ENCODE peak calls at places on chromosomes 13 and 19, in ten cellular contexts. One of them, this sample, is unnamed.

GRCh38 chr13:38980628-38981078 is 10.0 kb downstream of the STOML3 start:
- DNase-seq in globus pallidus: no peak
- DNase-seq in MM.1S: no peak
- DNase-seq in stimulated activated CD8-positive, alpha-beta memory T cell treated with anti-CD3 and anti-CD28 coated beads, Interleukin-2, amount 100 ng/mL, for 48 hours: no peak
- DNase-seq in adrenal gland: no peak
- DNase-seq in NCI-H1436 treated with DMSO at 0.1 percent for 48 hours: no peak
- DNase-seq in stimulated activated naive B cell treated with anti-CD40 and anti-IgM and Interleukin-4, amounts not matched to agents 10 μg/mL and 1 μg/mL and 100 μg/mL, for 72 hours: no peak
- DNase-seq in NCI-H1092 treated with DMSO at 0.1 percent for 48 hours: peak
- DNase-seq in amygdala: no peak
- DNase-seq in activated CD4-positive, alpha-beta T cell treated with anti-CD3 and anti-CD28 coated beads, Interleukin-2, amount 10 ng/mL, durations not matched to agents 7 days and 5 days: no peak
- DNase-seq in this sample: no peak

GRCh38 chr13:47555235-47555634 is 445.8 kb downstream of the SUCLA2 start:
- DNase-seq in stimulated activated naive B cell treated with anti-CD40 and anti-IgM and Interleukin-4, amounts not matched to agents 10 μg/mL and 1 μg/mL and 100 μg/mL, for 72 hours: no peak
- DNase-seq in NCI-H1436 treated with DMSO at 0.1 percent for 48 hours: no peak
- DNase-seq in adrenal gland: no peak
- DNase-seq in globus pallidus: no peak
- DNase-seq in amygdala: no peak
- DNase-seq in stimulated activated CD8-positive, alpha-beta memory T cell treated with anti-CD3 and anti-CD28 coated beads, Interleukin-2, amount 100 ng/mL, for 48 hours: no peak
- DNase-seq in activated CD4-positive, alpha-beta T cell treated with anti-CD3 and anti-CD28 coated beads, Interleukin-2, amount 10 ng/mL, durations not matched to agents 7 days and 5 days: no peak
- DNase-seq in NCI-H1092 treated with DMSO at 0.1 percent for 48 hours: no peak
- DNase-seq in MM.1S: no peak
- DNase-seq in this sample: no peak

GRCh38 chr13:44825951-44826350 is 163.3 kb downstream of the NUFIP1 start:
- DNase-seq in adrenal gland: no peak
- DNase-seq in stimulated activated naive B cell treated with anti-CD40 and anti-IgM and Interleukin-4, amounts not matched to agents 10 μg/mL and 1 μg/mL and 100 μg/mL, for 72 hours: no peak
- DNase-seq in NCI-H1436 treated with DMSO at 0.1 percent for 48 hours: no peak
- DNase-seq in NCI-H1092 treated with DMSO at 0.1 percent for 48 hours: no peak
- DNase-seq in stimulated activated CD8-positive, alpha-beta memory T cell treated with anti-CD3 and anti-CD28 coated beads, Interleukin-2, amount 100 ng/mL, for 48 hours: no peak
- DNase-seq in MM.1S: no peak
- DNase-seq in activated CD4-positive, alpha-beta T cell treated with anti-CD3 and anti-CD28 coated beads, Interleukin-2, amount 10 ng/mL, durations not matched to agents 7 days and 5 days: no peak
- DNase-seq in globus pallidus: no peak
- DNase-seq in amygdala: no peak
- DNase-seq in this sample: no peak

GRCh38 chr13:47190696-47191095 is 293.8 kb upstream of the HTR2A start:
- DNase-seq in MM.1S: no peak
- DNase-seq in globus pallidus: no peak
- DNase-seq in stimulated activated naive B cell treated with anti-CD40 and anti-IgM and Interleukin-4, amounts not matched to agents 10 μg/mL and 1 μg/mL and 100 μg/mL, for 72 hours: no peak
- DNase-seq in amygdala: no peak
- DNase-seq in stimulated activated CD8-positive, alpha-beta memory T cell treated with anti-CD3 and anti-CD28 coated beads, Interleukin-2, amount 100 ng/mL, for 48 hours: no peak
- DNase-seq in NCI-H1092 treated with DMSO at 0.1 percent for 48 hours: no peak
- DNase-seq in adrenal gland: no peak
- DNase-seq in activated CD4-positive, alpha-beta T cell treated with anti-CD3 and anti-CD28 coated beads, Interleukin-2, amount 10 ng/mL, durations not matched to agents 7 days and 5 days: no peak
- DNase-seq in NCI-H1436 treated with DMSO at 0.1 percent for 48 hours: no peak
- DNase-seq in this sample: no peak

GRCh38 chr19:1177322-1178114 is 3.5 kb upstream of the SBNO2 start:
- DNase-seq in adrenal gland: no peak
- DNase-seq in globus pallidus: no peak
- DNase-seq in stimulated activated CD8-positive, alpha-beta memory T cell treated with anti-CD3 and anti-CD28 coated beads, Interleukin-2, amount 100 ng/mL, for 48 hours: no peak
- DNase-seq in amygdala: no peak
- DNase-seq in activated CD4-positive, alpha-beta T cell treated with anti-CD3 and anti-CD28 coated beads, Interleukin-2, amount 10 ng/mL, durations not matched to agents 7 days and 5 days: no peak
- DNase-seq in MM.1S: peak
- DNase-seq in NCI-H1436 treated with DMSO at 0.1 percent for 48 hours: no peak
- DNase-seq in stimulated activated naive B cell treated with anti-CD40 and anti-IgM and Interleukin-4, amounts not matched to agents 10 μg/mL and 1 μg/mL and 100 μg/mL, for 72 hours: no peak
- DNase-seq in NCI-H1092 treated with DMSO at 0.1 percent for 48 hours: no peak
- DNase-seq in this sample: no peak

GRCh38 chr19:3304871-3305423 is 61.4 kb upstream of the NFIC start:
- DNase-seq in amygdala: no peak
- DNase-seq in MM.1S: peak
- DNase-seq in stimulated activated CD8-positive, alpha-beta memory T cell treated with anti-CD3 and anti-CD28 coated beads, Interleukin-2, amount 100 ng/mL, for 48 hours: peak
- DNase-seq in NCI-H1436 treated with DMSO at 0.1 percent for 48 hours: peak
- DNase-seq in globus pallidus: peak
- DNase-seq in adrenal gland: peak
- DNase-seq in stimulated activated naive B cell treated with anti-CD40 and anti-IgM and Interleukin-4, amounts not matched to agents 10 μg/mL and 1 μg/mL and 100 μg/mL, for 72 hours: peak
- DNase-seq in NCI-H1092 treated with DMSO at 0.1 percent for 48 hours: peak
- DNase-seq in activated CD4-positive, alpha-beta T cell treated with anti-CD3 and anti-CD28 coated beads, Interleukin-2, amount 10 ng/mL, durations not matched to agents 7 days and 5 days: peak
- DNase-seq in this sample: peak

GRCh38 chr19:827314-827709 is 325 bp upstream of the AZU1 start:
- DNase-seq in MM.1S: no peak
- DNase-seq in NCI-H1092 treated with DMSO at 0.1 percent for 48 hours: no peak
- DNase-seq in globus pallidus: no peak
- DNase-seq in activated CD4-positive, alpha-beta T cell treated with anti-CD3 and anti-CD28 coated beads, Interleukin-2, amount 10 ng/mL, durations not matched to agents 7 days and 5 days: no peak
- DNase-seq in stimulated activated CD8-positive, alpha-beta memory T cell treated with anti-CD3 and anti-CD28 coated beads, Interleukin-2, amount 100 ng/mL, for 48 hours: no peak
- DNase-seq in NCI-H1436 treated with DMSO at 0.1 percent for 48 hours: no peak
- DNase-seq in adrenal gland: no peak
- DNase-seq in amygdala: no peak
- DNase-seq in stimulated activated naive B cell treated with anti-CD40 and anti-IgM and Interleukin-4, amounts not matched to agents 10 μg/mL and 1 μg/mL and 100 μg/mL, for 72 hours: no peak
- DNase-seq in this sample: no peak

GRCh38 chr19:1259873-1260748 is 9.0 kb upstream of the CIRBP start:
- DNase-seq in stimulated activated naive B cell treated with anti-CD40 and anti-IgM and Interleukin-4, amounts not matched to agents 10 μg/mL and 1 μg/mL and 100 μg/mL, for 72 hours: peak
- DNase-seq in NCI-H1092 treated with DMSO at 0.1 percent for 48 hours: no peak
- DNase-seq in globus pallidus: no peak
- DNase-seq in adrenal gland: no peak
- DNase-seq in MM.1S: no peak
- DNase-seq in amygdala: no peak
- DNase-seq in activated CD4-positive, alpha-beta T cell treated with anti-CD3 and anti-CD28 coated beads, Interleukin-2, amount 10 ng/mL, durations not matched to agents 7 days and 5 days: peak
- DNase-seq in stimulated activated CD8-positive, alpha-beta memory T cell treated with anti-CD3 and anti-CD28 coated beads, Interleukin-2, amount 100 ng/mL, for 48 hours: no peak
- DNase-seq in NCI-H1436 treated with DMSO at 0.1 percent for 48 hours: no peak
- DNase-seq in this sample: no peak

GRCh38 chr13:61531383-61532065 is 115.9 kb upstream of the PCDH20 start:
- DNase-seq in NCI-H1092 treated with DMSO at 0.1 percent for 48 hours: no peak
- DNase-seq in stimulated activated naive B cell treated with anti-CD40 and anti-IgM and Interleukin-4, amounts not matched to agents 10 μg/mL and 1 μg/mL and 100 μg/mL, for 72 hours: no peak
- DNase-seq in NCI-H1436 treated with DMSO at 0.1 percent for 48 hours: no peak
- DNase-seq in adrenal gland: no peak
- DNase-seq in globus pallidus: peak
- DNase-seq in amygdala: no peak
- DNase-seq in stimulated activated CD8-positive, alpha-beta memory T cell treated with anti-CD3 and anti-CD28 coated beads, Interleukin-2, amount 100 ng/mL, for 48 hours: no peak
- DNase-seq in MM.1S: no peak
- DNase-seq in activated CD4-positive, alpha-beta T cell treated with anti-CD3 and anti-CD28 coated beads, Interleukin-2, amount 10 ng/mL, durations not matched to agents 7 days and 5 days: no peak
- DNase-seq in this sample: no peak

GRCh38 chr13:28792992-28793391 is 27.1 kb upstream of the MTUS2 start:
- DNase-seq in amygdala: no peak
- DNase-seq in globus pallidus: no peak
- DNase-seq in NCI-H1436 treated with DMSO at 0.1 percent for 48 hours: no peak
- DNase-seq in adrenal gland: no peak
- DNase-seq in stimulated activated naive B cell treated with anti-CD40 and anti-IgM and Interleukin-4, amounts not matched to agents 10 μg/mL and 1 μg/mL and 100 μg/mL, for 72 hours: no peak
- DNase-seq in MM.1S: no peak
- DNase-seq in stimulated activated CD8-positive, alpha-beta memory T cell treated with anti-CD3 and anti-CD28 coated beads, Interleukin-2, amount 100 ng/mL, for 48 hours: no peak
- DNase-seq in activated CD4-positive, alpha-beta T cell treated with anti-CD3 and anti-CD28 coated beads, Interleukin-2, amount 10 ng/mL, durations not matched to agents 7 days and 5 days: no peak
- DNase-seq in NCI-H1092 treated with DMSO at 0.1 percent for 48 hours: no peak
- DNase-seq in this sample: no peak

This sample was measured in dorsolateral prefrontal cortex.